ENCODE peak calls at places on chromosomes 13 and 19, in ten cellular contexts. R is astrocyte, M is left ventricle myocardium inferior, C is natural killer cell, N is HFF-Myc, E is lower leg skin, V is fibroblast of mammary gland, X is HepG2, Z is AG04450, J is LNCaP clone FGC. S is an unnamed sample.

GRCh38 chr19:956747-957451 is 27.2 kb upstream of the WDR18 start:
- DNase-seq in C (no peak), X (no peak), M (no peak), J (no peak), R (peak; percentile 52), E (no peak), N (no peak), Z (no peak), V (no peak), S (peak; percentile 37)

GRCh38 chr19:52896431-52897148 is 845 bp downstream of the ZNF320 start:
- DNase-seq in X (no peak), J (peak; percentile 26), Z (no peak), N (no peak), E (peak; percentile 16), M (no peak), V (peak; percentile 27), R (peak; percentile 5), C (no peak), S (peak; percentile 30)

GRCh38 chr13:79456051-79456450 is 24.9 kb upstream of the NDFIP2 start:
- DNase-seq in J (no peak), N (no peak), V (no peak), R (no peak), M (no peak), E (no peak), Z (no peak), X (no peak), C (no peak), S (no peak)

GRCh38 chr13:81382236-81382635 is 1041.3 kb upstream of the SPRY2 start:
- DNase-seq in J (no peak), N (no peak), M (no peak), X (no peak), C (no peak), E (no peak), R (no peak), V (no peak), Z (no peak), S (no peak)

GRCh38 chr19:17394891-17395415 is 957 bp upstream of the CCDC194 start:
- DNase-seq in X (no peak), V (peak; percentile 33), N (no peak), E (no peak), M (peak; percentile 68), Z (no peak), R (peak; percentile 29), J (peak; percentile 10), C (no peak), S (peak; percentile 71)

GRCh38 chr13:99124695-99125334 is 75.8 kb upstream of the UBAC2 start:
- DNase-seq in V (peak; percentile 64), X (no peak), E (no peak), R (peak; percentile 70), M (no peak), N (peak; percentile 9), Z (no peak), J (no peak), C (no peak), S (no peak)

GRCh38 chr19:15864824-15865223 is 33.0 kb downstream of the CYP4F2 start:
- DNase-seq in E (no peak), R (no peak), V (no peak), Z (no peak), X (no peak), J (no peak), N (no peak), M (no peak), C (no peak), S (no peak)

GRCh38 chr13:73579574-73580274 is 520.9 kb downstream of the KLF5 start:
- DNase-seq in M (no peak), V (no peak), N (no peak), J (no peak), X (no peak), Z (no peak), E (no peak), C (no peak), R (no peak), S (no peak)

GRCh38 chr19:8206147-8207087 is 2.8 kb upstream of the CERS4 start:
- DNase-seq in E (no peak), V (no peak), C (no peak), R (no peak), J (peak; percentile 91), X (no peak), N (no peak), Z (no peak), M (no peak), S (no peak)

GRCh38 chr13:63435668-63436275 is 2020.1 kb upstream of the PCDH20 start:
- DNase-seq in C (no peak), E (no peak), Z (peak; percentile 95), R (peak; percentile 100), X (no peak), J (no peak), N (peak; percentile 65), V (peak; percentile 99), M (no peak), S (no peak)

GRCh38 chr13:59531571-59532091 is 632.1 kb downstream of the DIAPH3 start:
- DNase-seq in X (peak; percentile 3), M (peak; percentile 85), C (no peak), V (peak; percentile 45), R (peak; percentile 82), J (no peak), E (peak; percentile 56), Z (peak; percentile 74), N (peak; percentile 59), S (peak; percentile 77)

GRCh38 chr19:38506723-38507550 is 73.4 kb downstream of the RYR1 start:
- DNase-seq in E (peak; percentile 66), C (peak; percentile 42), V (peak; percentile 59), M (peak; percentile 54), N (peak; percentile 6), R (no peak), X (peak; percentile 47), J (peak; percentile 46), Z (no peak), S (peak; percentile 100)

GRCh38 chr19:11288349-11288748 is 7.6 kb upstream of the TSPAN16 start:
- DNase-seq in V (peak; percentile 41), N (no peak), R (no peak), X (no peak), J (no peak), E (no peak), M (no peak), C (no peak), Z (peak; percentile 13), S (no peak)
- TF ChIP-seq CTCF in V (peak; percentile 64), N (peak; percentile 54), R (peak; percentile 46), X (peak; percentile 38), J (peak; percentile 18), E (no peak), M (peak; percentile 55), C (no peak), Z (peak; percentile 70), S (peak; percentile 50)

DNA sequence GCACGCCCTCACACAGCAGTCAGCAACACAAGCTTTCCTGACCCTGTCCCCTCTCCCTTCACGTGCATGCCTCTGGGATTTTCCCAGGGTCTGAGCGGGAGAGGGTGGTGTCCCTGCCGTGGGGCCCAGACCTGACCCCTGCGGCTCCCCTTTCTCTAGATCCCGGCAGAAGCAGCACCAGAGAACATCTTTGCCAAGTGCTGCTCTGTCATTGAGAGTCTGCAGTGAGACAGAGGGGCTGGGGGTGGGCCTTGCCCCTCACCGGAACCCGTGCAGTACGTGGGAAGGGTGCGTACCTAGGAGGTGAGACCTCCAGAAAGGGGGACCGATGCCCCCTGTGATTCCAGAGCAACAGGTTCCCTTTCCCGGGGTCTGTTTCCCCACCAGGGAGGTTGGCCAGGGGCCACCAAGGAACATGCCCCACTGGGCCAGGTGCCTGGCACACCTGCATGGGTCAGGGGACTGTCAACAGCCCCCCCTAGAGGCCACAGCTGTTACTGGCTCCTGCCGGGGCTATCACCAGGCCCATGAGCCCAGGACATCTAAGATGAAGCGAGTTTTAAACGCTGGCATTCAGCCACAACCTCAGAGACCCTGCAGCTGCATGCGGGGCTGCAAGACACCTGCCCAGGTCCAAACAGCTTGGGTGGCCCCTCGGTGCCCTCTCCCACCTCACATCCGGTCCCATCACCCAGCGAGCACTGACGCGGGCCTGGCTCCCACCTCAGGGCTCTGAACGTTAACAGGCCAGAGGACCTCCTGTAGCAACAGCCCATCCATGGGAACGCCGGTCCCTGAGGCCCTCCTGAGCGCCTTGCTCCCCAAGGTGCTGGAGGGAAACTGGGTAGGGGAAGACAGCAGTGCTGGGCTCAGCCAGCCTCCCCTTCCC is 12.3 kb downstream of the KHSRP start:
- DNase-seq in N (no peak), R (no peak), M (no peak), Z (no peak), X (peak; percentile 49), E (no peak), V (no peak), J (no peak), C (no peak), S (peak; percentile 60)
- TF ChIP-seq CTCF in N (peak; percentile 65), R (peak; percentile 43), M (peak; percentile 60), Z (peak; percentile 53), X (peak; percentile 86), E (no peak), V (peak; percentile 55), J (peak; percentile 42), C (peak; percentile 40), S (peak; percentile 75)

DNA sequence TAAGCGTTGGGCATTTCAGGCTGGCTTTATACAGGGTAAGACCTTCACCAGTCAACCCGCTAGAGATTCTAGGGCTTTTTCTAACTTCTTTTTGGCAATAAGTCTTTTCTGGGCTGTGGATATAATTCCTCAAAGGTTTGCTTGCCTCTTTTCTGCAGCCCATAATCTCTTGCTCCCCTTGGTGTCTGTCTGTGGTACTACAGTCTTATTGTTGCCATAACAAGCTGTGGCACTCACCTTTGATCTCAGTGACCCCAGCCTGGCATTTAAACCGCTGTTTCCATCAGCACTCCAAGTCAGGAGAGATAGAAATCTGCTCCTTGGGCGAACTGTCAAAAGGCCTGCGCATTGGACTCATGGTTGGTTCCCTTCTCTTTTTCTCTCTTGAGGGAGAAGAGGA is 14.5 kb upstream of the MPHOSPH8 start:
- DNase-seq in X (peak; percentile 79), N (no peak), V (peak; percentile 58), Z (no peak), E (no peak), M (no peak), J (no peak), C (no peak), R (no peak), S (peak; percentile 27)
- TF ChIP-seq CTCF in X (peak; percentile 79), N (peak; percentile 60), V (peak; percentile 81), Z (peak; percentile 76), E (no peak), M (peak; percentile 59), J (peak; percentile 47), C (peak; percentile 49), R (peak; percentile 60), S (peak; percentile 65)

GRCh38 chr19:4662812-4663211 is 7.3 kb downstream of the MYDGF start:
- DNase-seq in C (no peak), M (no peak), V (no peak), Z (no peak), R (no peak), E (no peak), N (no peak), J (no peak), X (no peak), S (no peak)

GRCh38 chr19:4660993-4661392 is 9.1 kb downstream of the MYDGF start:
- DNase-seq in R (no peak), N (no peak), C (no peak), E (no peak), V (peak; percentile 52), X (no peak), J (no peak), Z (no peak), M (no peak), S (no peak)

GRCh38 chr19:4657835-4658234 is 12.3 kb downstream of the MYDGF start:
- DNase-seq in J (no peak), M (no peak), V (no peak), C (no peak), X (no peak), R (no peak), E (no peak), N (no peak), Z (no peak), S (no peak)

GRCh38 chr19:4662020-4662695 is 8.0 kb downstream of the MYDGF start:
- DNase-seq in E (no peak), M (no peak), C (no peak), J (no peak), R (no peak), N (no peak), Z (no peak), V (no peak), X (no peak), S (no peak)

GRCh38 chr19:4660181-4660791 is 9.9 kb downstream of the MYDGF start:
- DNase-seq in X (peak; percentile 42), M (no peak), Z (no peak), V (no peak), E (no peak), N (no peak), J (no peak), C (no peak), R (no peak), S (peak; percentile 66)
- TF ChIP-seq CTCF in X (peak; percentile 78), M (peak; percentile 57), Z (peak; percentile 9), V (no peak), E (no peak), N (peak; percentile 25), J (peak; percentile 46), C (no peak), R (no peak), S (peak; percentile 61)

S was measured in BE2C.